ENCODE peak calls at places on chromosome 13, in seven cellular contexts. One of them, this sample, is unnamed.

GRCh38 chr13:34207872-34208271 is 389.9 kb downstream of the RFC3 start:
- DNase-seq in stomach: no peak
- DNase-seq in MM.1S: no peak
- DNase-seq in KBM-7: no peak
- DNase-seq in Daoy: no peak
- DNase-seq in small intestine: no peak
- DNase-seq in ovary: no peak
- DNase-seq in this sample: no peak

GRCh38 chr13:42214445-42214844 is 57.5 kb upstream of the AKAP11 start:
- DNase-seq in ovary: no peak
- DNase-seq in MM.1S: no peak
- DNase-seq in small intestine: no peak
- DNase-seq in Daoy: no peak
- DNase-seq in stomach: no peak
- DNase-seq in KBM-7: no peak
- DNase-seq in this sample: no peak

GRCh38 chr13:97749174-97749573 is 204.3 kb upstream of the IPO5 start:
- DNase-seq in MM.1S: no peak
- DNase-seq in stomach: no peak
- DNase-seq in ovary: no peak
- DNase-seq in Daoy: peak; percentile 1
- DNase-seq in KBM-7: no peak
- DNase-seq in small intestine: no peak
- DNase-seq in this sample: no peak

GRCh38 chr13:89401209-89401810 is 1730.1 kb downstream of the SLITRK5 start:
- DNase-seq in Daoy: no peak
- DNase-seq in KBM-7: peak; percentile 64
- DNase-seq in stomach: no peak
- DNase-seq in ovary: no peak
- DNase-seq in MM.1S: no peak
- DNase-seq in small intestine: no peak
- DNase-seq in this sample: no peak

GRCh38 chr13:32031815-32032345 is 306 bp downstream of the FRY start:
- DNase-seq in KBM-7: no peak
- DNase-seq in stomach: no peak
- DNase-seq in small intestine: no peak
- DNase-seq in Daoy: no peak
- DNase-seq in ovary: no peak
- DNase-seq in MM.1S: no peak
- DNase-seq in this sample: no peak

GRCh38 chr13:91136806-91137205 is 210.7 kb upstream of the MIR17HG start:
- DNase-seq in MM.1S: no peak
- DNase-seq in KBM-7: no peak
- DNase-seq in small intestine: peak; percentile 42
- DNase-seq in Daoy: no peak
- DNase-seq in stomach: no peak
- DNase-seq in ovary: no peak
- DNase-seq in this sample: no peak

GRCh38 chr13:72726721-72727416 is 560 bp downstream of the MZT1 start:
- DNase-seq in KBM-7: peak; percentile 69
- DNase-seq in ovary: peak; percentile 16
- DNase-seq in MM.1S: peak; percentile 27
- DNase-seq in Daoy: peak; percentile 30
- DNase-seq in small intestine: no peak
- DNase-seq in stomach: peak; percentile 29
- DNase-seq in this sample: no peak

GRCh38 chr13:98050041-98050466 is 92.8 kb upstream of the FARP1 start:
- DNase-seq in small intestine: no peak
- DNase-seq in stomach: no peak
- DNase-seq in KBM-7: no peak
- DNase-seq in Daoy: peak; percentile 44
- DNase-seq in MM.1S: no peak
- DNase-seq in ovary: no peak
- DNase-seq in this sample: no peak

GRCh38 chr13:50123862-50124535 is 108.8 kb downstream of the KCNRG start:
- DNase-seq in Daoy: peak; percentile 95
- DNase-seq in small intestine: peak; percentile 94
- DNase-seq in ovary: no peak
- DNase-seq in stomach: peak; percentile 79
- DNase-seq in MM.1S: peak; percentile 53
- DNase-seq in KBM-7: peak; percentile 96
- DNase-seq in this sample: peak; percentile 67

This sample was measured in mucosa of gallbladder.